ENCODE peak calls at places on chromosomes 16 and 17, in eight cellular contexts. I is HCT116; W is H1; E is esophagus squamous epithelium; H is heart right ventricle; K is CD8-positive, alpha-beta T cell; R is prostate gland; L is mammary epithelial cell. N is an unnamed sample.

GRCh38 chr17:43917348-43918025 is 10.2 kb upstream of the MPP2 start:
- DNase-seq in R (no peak), L (no peak), H (peak; percentile 40), E (no peak), W (peak; percentile 84), I (no peak), K (peak; percentile 36), N (no peak)

GRCh38 chr17:1107777-1108559 is 71.8 kb downstream of the ABR start:
- DNase-seq in E (no peak), W (peak; percentile 67), K (no peak), I (no peak), L (peak; percentile 28), H (peak; percentile 62), R (no peak), N (no peak)

GRCh38 chr16:69366431-69366830 is 14.8 kb upstream of the TMED6 start:
- DNase-seq in I (no peak), K (no peak), H (no peak), W (no peak), L (no peak), R (no peak), E (no peak), N (no peak)

GRCh38 chr17:10119203-10120112 is 78.9 kb downstream of the GAS7 start:
- DNase-seq in L (peak; percentile 42), W (no peak), E (no peak), K (no peak), R (peak; percentile 95), H (peak; percentile 52), I (peak; percentile 90), N (peak; percentile 59)

GRCh38 chr17:67912656-67913055 is 83.6 kb downstream of the C17orf58 start:
- DNase-seq in W (no peak), H (no peak), R (no peak), E (no peak), K (no peak), L (no peak), I (no peak), N (no peak)

GRCh38 chr16:87012954-87013938 is 303.9 kb downstream of the C16orf95 start:
- DNase-seq in L (no peak), K (no peak), I (no peak), R (no peak), E (no peak), H (no peak), W (no peak), N (no peak)

GRCh38 chr17:37137070-37137610 is 188.4 kb downstream of the AATF start:
- DNase-seq in R (no peak), E (no peak), K (no peak), H (no peak), I (no peak), W (no peak), L (no peak), N (no peak)

GRCh38 chr16:69535123-69536050 is 30.4 kb upstream of the NFAT5 start:
- DNase-seq in H (no peak), E (no peak), R (no peak), W (no peak), L (peak; percentile 42), I (no peak), K (no peak), N (no peak)

GRCh38 chr16:74830646-74831045 is 56.0 kb upstream of the FA2H start:
- DNase-seq in L (peak; percentile 9), I (no peak), H (no peak), E (no peak), W (no peak), R (no peak), K (no peak), N (no peak)

GRCh38 chr17:79905832-79906231 is 66.6 kb upstream of the CBX4 start:
- DNase-seq in R (no peak), I (peak; percentile 80), H (no peak), L (no peak), K (no peak), E (no peak), W (no peak), N (no peak)

GRCh38 chr17:27990100-27990499 is 52.4 kb upstream of the NLK start:
- DNase-seq in R (no peak), K (no peak), I (no peak), L (no peak), H (no peak), E (no peak), W (no peak), N (no peak)

GRCh38 chr17:46881015-46881414 is 29.6 kb downstream of the WNT9B start:
- DNase-seq in I (no peak), R (no peak), H (no peak), E (no peak), K (no peak), W (no peak), L (no peak), N (no peak)

GRCh38 chr17:39939588-39940419 is 12.3 kb downstream of the LRRC3C start:
- DNase-seq in E (no peak), H (no peak), K (no peak), W (no peak), R (no peak), I (no peak), L (peak; percentile 76), N (peak; percentile 56)

GRCh38 chr17:8150194-8151119 is 1.7 kb downstream of the PER1 start:
- DNase-seq in W (no peak), R (no peak), H (peak; percentile 21), K (no peak), E (no peak), L (no peak), I (no peak), N (no peak)

GRCh38 chr17:41424111-41424635 is at the start of gene KRT37:
- DNase-seq in H (no peak), I (no peak), R (no peak), W (no peak), L (no peak), K (no peak), E (no peak), N (no peak)
- H3K36me3 ChIP-seq in H (no peaks in the 10 kb centered on the region), I (no peaks in the 10 kb centered on the region), R (no peaks in the 10 kb centered on the region), W (no peaks in the 10 kb centered on the region), L (no peaks in the 10 kb centered on the region), K (no peaks in the 10 kb centered on the region), E (no peaks in the 10 kb centered on the region), N (no peaks in the 10 kb centered on the region)

GRCh38 chr16:4375717-4376116 is 4.1 kb downstream of the VASN start:
- DNase-seq in K (no peak), W (no peak), E (no peak), L (no peak), H (no peak), I (no peak), R (no peak), N (peak; percentile 81)
- H3K36me3 ChIP-seq in K (peaks cover 1% of the 10 kb centered on the region), W (no peaks in the 10 kb centered on the region), E (no peaks in the 10 kb centered on the region), L (no peaks in the 10 kb centered on the region), H (peaks cover 2% of the 10 kb centered on the region), I (no peaks in the 10 kb centered on the region), R (no peaks in the 10 kb centered on the region), N (peaks cover 67% of the 10 kb centered on the region)

GRCh38 chr16:27460663-27461482 is 58.9 kb downstream of the IL21R start:
- DNase-seq in R (no peak), K (no peak), E (no peak), W (no peak), L (no peak), I (no peak), H (no peak), N (no peak)
- H3K36me3 ChIP-seq in R (peaks cover 14% of the 10 kb centered on the region), K (peaks cover 7% of the 10 kb centered on the region), E (peaks cover 51% of the 10 kb centered on the region), W (peaks cover 42% of the 10 kb centered on the region), L (peaks cover 11% of the 10 kb centered on the region), I (peaks cover 1% of the 10 kb centered on the region), H (peaks cover 70% of the 10 kb centered on the region), N (peaks cover 63% of the 10 kb centered on the region)

DNA sequence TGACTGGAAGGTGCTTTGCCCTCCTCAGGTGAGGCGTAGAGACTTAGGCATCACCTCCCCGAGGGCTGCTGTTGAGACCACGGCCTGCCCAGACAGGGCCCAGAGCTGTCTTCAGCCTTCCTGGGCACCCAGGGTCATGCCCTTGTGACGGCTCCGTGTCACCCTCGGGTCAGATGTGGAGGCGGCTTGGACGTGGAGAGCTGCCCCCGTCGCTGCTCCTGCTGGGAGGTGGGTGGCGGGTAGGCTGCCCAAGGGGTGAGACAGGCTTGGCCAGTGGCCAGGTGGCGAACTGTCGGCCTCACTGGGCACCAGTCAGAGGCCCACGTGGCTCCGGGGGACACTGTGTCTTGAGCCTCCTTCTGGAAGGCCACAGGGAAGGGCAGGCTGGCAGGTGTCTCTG is 8.9 kb upstream of the SNAI3 start:
- DNase-seq in I (no peak), W (no peak), E (no peak), L (no peak), H (no peak), R (no peak), K (no peak), N (no peak)
- H3K36me3 ChIP-seq in I (peaks cover 3% of the 10 kb centered on the region), W (peaks cover 5% of the 10 kb centered on the region), E (peaks cover 10% of the 10 kb centered on the region), L (no peaks in the 10 kb centered on the region), H (peaks cover 44% of the 10 kb centered on the region), R (no peaks in the 10 kb centered on the region), K (peaks cover 30% of the 10 kb centered on the region), N (no peaks in the 10 kb centered on the region)